ENCODE peak calls at places on chromosomes 4 and X, in six cellular contexts. B, Q, L, H, O and I are unnamed samples.

GRCh38 chrX:1468250-1468772 is 15.6 kb upstream of the ASMTL start:
- DNase-seq in B (peak; percentile 62), Q (peak; percentile 16), L (peak; percentile 48), H (peak; percentile 12), O (peak; percentile 70), I (no peak)

GRCh38 chrX:347351-348117 is 28.9 kb upstream of the GTPBP6 start:
- DNase-seq in B (no peak), Q (no peak), L (no peak), H (no peak), O (no peak), I (no peak)

GRCh38 chr4:2247128-2248043 is 5.5 kb upstream of the HAUS3 start:
- DNase-seq in B (peak; percentile 0), Q (no peak), L (peak; percentile 7), H (no peak), O (no peak), I (no peak)

GRCh38 chr4:68368566-68369473 is 18.9 kb upstream of the YTHDC1 start:
- DNase-seq in B (no peak), Q (no peak), L (no peak), H (no peak), O (peak; percentile 81), I (peak; percentile 85)

GRCh38 chr4:56828784-56829535 is 7.5 kb upstream of the SPINK2 start:
- DNase-seq in B (no peak), Q (no peak), L (no peak), H (no peak), O (no peak), I (peak; percentile 46)

GRCh38 chr4:169064281-169064680 is 54.2 kb upstream of the CBR4 start:
- DNase-seq in B (no peak), Q (no peak), L (no peak), H (no peak), O (no peak), I (no peak)

GRCh38 chr4:122331195-122331594 is 47.6 kb upstream of the ADAD1 start:
- DNase-seq in B (no peak), Q (no peak), L (no peak), H (no peak), O (no peak), I (no peak)

GRCh38 chr4:35520059-35520458 is 724.3 kb downstream of the ARAP2 start:
- DNase-seq in B (no peak), Q (no peak), L (no peak), H (no peak), O (no peak), I (no peak)

GRCh38 chr4:94650129-94650495 is 107.6 kb upstream of the BMPR1B start:
- DNase-seq in B (no peak), Q (no peak), L (no peak), H (no peak), O (no peak), I (no peak)

GRCh38 chr4:145843148-145843547 is 95.5 kb downstream of the ZNF827 start:
- DNase-seq in B (no peak), Q (peak; percentile 66), L (no peak), H (no peak), O (no peak), I (peak; percentile 31)

GRCh38 chr4:142091691-142092182 is 455.4 kb downstream of the IL15 start:
- DNase-seq in B (no peak), Q (peak; percentile 95), L (no peak), H (no peak), O (peak; percentile 91), I (peak; percentile 95)

GRCh38 chr4:20395160-20395773 is 143.6 kb downstream of the SLIT2 start:
- DNase-seq in B (no peak), Q (no peak), L (no peak), H (peak; percentile 72), O (peak; percentile 62), I (peak; percentile 8)

GRCh38 chrX:40248822-40249221 is 151.1 kb upstream of the BCOR start:
- DNase-seq in B (no peak), Q (no peak), L (no peak), H (no peak), O (no peak), I (no peak)

GRCh38 chr4:141853091-141853734 is 216.8 kb downstream of the IL15 start:
- DNase-seq in B (no peak), Q (no peak), L (no peak), H (no peak), O (no peak), I (no peak)

GRCh38 chrX:17547658-17548057 is 172.7 kb downstream of the NHS start:
- DNase-seq in B (no peak), Q (peak; percentile 56), L (no peak), H (no peak), O (peak; percentile 82), I (peak; percentile 54)

GRCh38 chrX:125262836-125263235 is 56.8 kb upstream of the TEX13C start:
- DNase-seq in B (no peak), Q (no peak), L (no peak), H (no peak), O (no peak), I (no peak)

GRCh38 chr4:140691369-140691768 is 64.8 kb downstream of the TBC1D9 start:
- DNase-seq in B (no peak), Q (peak; percentile 10), L (no peak), H (no peak), O (no peak), I (no peak)

GRCh38 chr4:8412288-8412687 is 28.2 kb downstream of the ACOX3 start:
- DNase-seq in B (no peak), Q (no peak), L (no peak), H (no peak), O (no peak), I (no peak)